ENCODE peak calls at places on chromosomes 4 and X, in six cellular contexts. J, L, B, Z, V and K are unnamed samples.

GRCh38 chr4:84915396-84915780 is 51.1 kb downstream of the WDFY3 start:
- DNase-seq in J (no peak), Z (no peak), B (no peak), V (no peak), L (peak), K (no peak)

GRCh38 chr4:37246891-37247290 is 2.3 kb downstream of the NWD2 start:
- DNase-seq in J (no peak), B (no peak), L (no peak), Z (no peak), V (no peak), K (no peak)

GRCh38 chrX:40209951-40210617 is 112.3 kb upstream of the BCOR start:
- DNase-seq in V (no peak), B (no peak), L (no peak), Z (no peak), J (no peak), K (no peak)

GRCh38 chr4:121736735-121737351 is 28.1 kb downstream of the SMIM43 start:
- DNase-seq in J (no peak), L (peak), V (peak), Z (peak), B (peak), K (no peak)

GRCh38 chrX:18964026-18964425 is 19.9 kb downstream of the PHKA2 start:
- DNase-seq in V (no peak), J (no peak), Z (no peak), L (no peak), B (no peak), K (no peak)

GRCh38 chrX:13695601-13696115 is 6.7 kb downstream of the RAB9A start:
- DNase-seq in Z (no peak), V (no peak), B (no peak), L (no peak), J (no peak), K (no peak)

GRCh38 chr4:142858965-142859364 is 12.9 kb upstream of the INPP4B start:
- DNase-seq in J (no peak), L (no peak), V (no peak), B (no peak), Z (no peak), K (no peak)

GRCh38 chrX:69615779-69616519 is at the start of gene EDA:
- DNase-seq in L (peak), V (peak), J (peak), B (peak), Z (peak), K (peak)

GRCh38 chr4:106588906-106589305 is 220.3 kb upstream of the GIMD1 start:
- DNase-seq in B (no peak), L (no peak), Z (no peak), J (no peak), V (no peak), K (no peak)

GRCh38 chr4:41977709-41978108 is 3.8 kb upstream of the DCAF4L1 start:
- DNase-seq in J (no peak), Z (no peak), L (no peak), V (no peak), B (no peak), K (no peak)

GRCh38 chrX:111561851-111562250 is 50.4 kb downstream of the SERTM2 start:
- DNase-seq in B (no peak), V (no peak), J (no peak), Z (no peak), L (no peak), K (no peak)

GRCh38 chr4:15132739-15133138 is 130.5 kb downstream of the CPEB2 start:
- DNase-seq in V (no peak), B (no peak), J (no peak), L (peak), Z (no peak), K (no peak)

GRCh38 chr4:57369446-57369845 is 259.3 kb upstream of the IGFBP7 start:
- DNase-seq in V (no peak), L (no peak), B (no peak), Z (no peak), J (no peak), K (no peak)

GRCh38 chrX:48003367-48003757 is 427 bp downstream of the ZNF182 start:
- DNase-seq in Z (no peak), V (peak), B (no peak), J (no peak), L (no peak), K (peak)

GRCh38 chr4:53171797-53172196 is 194.1 kb downstream of the SCFD2 start:
- DNase-seq in V (no peak), J (no peak), Z (no peak), L (no peak), B (no peak), K (no peak)

GRCh38 chr4:140095694-140096482 is 58.1 kb downstream of the MAML3 start:
- DNase-seq in B (no peak), L (peak), V (no peak), J (peak), Z (no peak), K (no peak)

GRCh38 chr4:140092094-140092820 is 61.7 kb downstream of the MAML3 start:
- DNase-seq in Z (peak), B (peak), J (no peak), V (no peak), L (peak), K (peak)

GRCh38 chr4:140096483-140096861 is 57.5 kb downstream of the MAML3 start:
- DNase-seq in V (no peak), B (no peak), Z (no peak), J (no peak), L (no peak), K (no peak)

GRCh38 chr4:140096921-140097320 is 57.1 kb downstream of the MAML3 start:
- DNase-seq in L (no peak), B (no peak), J (no peak), Z (no peak), V (no peak), K (no peak)

DNA sequence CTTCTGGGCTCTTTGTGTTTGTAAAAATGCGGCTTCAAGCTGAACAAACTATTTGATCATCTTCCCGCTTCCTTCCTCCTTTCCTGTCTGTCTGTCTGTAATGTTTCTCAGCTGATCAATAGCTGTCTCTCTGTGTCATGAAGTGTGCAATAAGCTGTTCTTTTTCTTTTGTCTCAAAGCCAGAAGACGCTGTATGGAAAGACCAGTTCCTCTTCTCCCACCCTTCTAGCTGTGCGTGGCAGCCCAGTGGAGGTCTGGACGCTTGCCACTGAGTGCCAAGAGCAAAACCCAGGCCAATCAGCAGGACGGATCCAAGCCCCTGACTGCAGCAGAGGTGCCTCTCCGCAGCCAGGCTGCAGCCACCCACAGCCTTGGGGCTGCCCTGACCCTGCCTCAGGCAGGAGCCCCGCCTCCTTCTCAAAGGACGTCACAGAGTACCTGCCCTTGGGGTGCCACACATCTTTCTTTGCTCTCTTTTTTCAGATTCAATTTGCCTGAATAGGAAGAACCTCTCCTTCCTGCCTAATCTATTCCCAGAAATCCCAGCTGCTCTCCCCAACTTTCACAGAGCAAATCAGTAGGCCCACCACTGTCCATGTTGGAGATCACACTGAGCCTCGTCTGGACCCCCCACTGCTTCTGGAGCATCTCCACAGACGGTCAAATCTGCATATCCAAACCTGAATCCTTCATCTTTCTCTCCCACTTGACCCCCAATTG is 59.1 kb downstream of the MAML3 start:
- DNase-seq in Z (peak), B (peak), J (peak), V (no peak), L (peak), K (peak)
- TF ChIP-seq POLR2AphosphoS5 in Z (no peak), B (no peak), J (no peak), V (no peak), L (peak), K (no peak)

GRCh38 chr4:154585369-154586018 is 5.0 kb downstream of the FGA start:
- DNase-seq in L (no peak), B (no peak), J (no peak), Z (no peak), V (no peak), K (no peak)

GRCh38 chr4:154583677-154584076 is 6.9 kb downstream of the FGA start:
- DNase-seq in J (no peak), V (no peak), L (no peak), Z (no peak), B (no peak), K (no peak)

GRCh38 chr4:154588198-154588597 is 2.3 kb downstream of the FGA start:
- DNase-seq in B (no peak), Z (no peak), L (no peak), V (no peak), J (no peak), K (no peak)

GRCh38 chr4:154584259-154584658 is 6.3 kb downstream of the FGA start:
- DNase-seq in J (no peak), L (no peak), Z (no peak), V (no peak), B (no peak), K (no peak)

DNA sequence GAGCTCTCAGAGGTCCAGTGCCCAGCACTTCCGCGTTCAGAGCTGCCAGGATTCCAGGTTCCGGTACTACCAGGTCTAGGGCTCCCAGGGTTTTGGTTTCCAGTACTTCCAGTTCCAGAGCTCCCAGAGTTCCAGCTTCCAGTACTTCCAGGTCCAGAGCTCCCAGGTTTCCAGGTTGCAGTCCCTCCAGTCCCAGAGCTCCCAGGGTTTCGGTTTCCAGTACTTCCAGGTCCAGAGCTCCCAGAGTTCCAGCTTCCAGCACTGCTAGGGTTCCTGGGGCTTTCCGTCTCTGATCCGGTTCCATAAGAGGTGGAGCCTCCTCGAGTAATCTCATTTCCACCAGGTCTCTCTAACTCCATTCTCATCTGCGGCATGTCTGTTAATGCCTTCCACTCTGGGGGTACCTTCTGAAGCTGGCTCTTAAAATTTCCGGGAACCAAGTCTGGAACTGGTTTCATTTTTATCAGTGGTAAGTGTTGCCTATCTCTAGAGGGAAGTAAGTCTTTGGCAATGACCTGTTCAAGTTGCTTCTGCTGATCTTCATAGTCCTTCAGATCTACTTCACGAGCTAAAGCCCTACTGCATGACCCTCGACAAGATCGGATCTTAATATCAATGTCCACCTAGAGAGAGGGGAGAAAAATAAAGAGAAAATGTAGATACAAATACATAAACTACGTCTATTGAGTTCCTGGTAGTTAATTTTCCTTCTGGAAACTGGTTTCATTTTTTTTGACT is 4.1 kb downstream of the FGA start:
- DNase-seq in L (no peak), J (no peak), Z (no peak), B (no peak), V (no peak), K (no peak)
- TF ChIP-seq POLR2AphosphoS5 in L (no peak), J (no peak), Z (no peak), B (no peak), V (no peak), K (no peak)

DNA sequence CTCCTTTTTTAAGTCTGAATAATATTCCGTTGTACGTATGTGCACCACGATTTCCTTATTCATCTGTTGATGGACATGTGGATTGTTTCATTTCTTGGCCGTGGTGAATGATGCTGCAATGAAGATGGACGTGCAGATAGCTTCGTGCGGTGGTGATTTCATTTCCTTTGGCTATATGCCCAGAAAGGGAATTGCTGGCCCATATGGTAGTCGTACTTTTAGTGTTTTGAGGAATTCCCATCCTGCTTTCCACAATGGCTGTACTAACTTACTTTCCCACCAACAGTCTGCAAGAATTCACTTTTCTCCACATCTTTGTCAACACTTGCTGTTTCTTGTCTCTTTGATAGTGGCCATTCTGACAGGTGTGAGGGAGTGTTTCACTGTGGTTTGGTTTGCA is 12.8 kb downstream of the ZFP42 start:
- DNase-seq in V (no peak), L (no peak), B (no peak), J (no peak), Z (no peak), K (no peak)
- TF ChIP-seq POLR2AphosphoS5 in V (no peak), L (no peak), B (no peak), J (no peak), Z (peak), K (no peak)

GRCh38 chr4:135256111-135256510 is 1054.5 kb upstream of the PABPC4L start:
- DNase-seq in B (no peak), J (no peak), Z (no peak), V (no peak), L (no peak), K (no peak)
- TF ChIP-seq POLR2AphosphoS5 in B (no peak), J (no peak), Z (no peak), V (no peak), L (no peak), K (no peak)

GRCh38 chr4:180745019-180745418 is 1498.2 kb upstream of the TENM3 start:
- DNase-seq in V (no peak), J (no peak), B (no peak), Z (no peak), L (no peak), K (no peak)

DNA sequence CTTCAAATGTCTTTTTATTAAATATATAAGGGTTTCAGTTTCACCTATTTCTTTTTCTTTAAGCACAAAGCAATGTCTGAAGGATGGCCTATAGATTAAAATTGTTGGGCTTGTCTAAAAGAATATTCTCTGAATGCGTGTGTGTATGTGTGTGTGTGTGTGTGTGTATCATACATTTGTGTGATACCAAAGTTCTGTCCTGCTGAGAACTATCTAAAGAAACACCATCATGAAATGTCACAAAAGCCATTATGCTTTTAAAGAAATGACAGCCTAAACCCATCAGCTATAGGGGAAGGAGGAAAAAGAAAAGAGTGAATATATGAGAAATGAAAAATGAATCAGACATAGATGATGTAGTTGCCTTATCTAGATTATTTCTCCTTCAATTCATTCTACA is 1501.5 kb upstream of the TENM3 start:
- DNase-seq in Z (no peak), V (no peak), J (no peak), B (no peak), L (no peak), K (no peak)
- TF ChIP-seq POLR2AphosphoS5 in Z (no peak), V (no peak), J (no peak), B (no peak), L (no peak), K (no peak)

DNA sequence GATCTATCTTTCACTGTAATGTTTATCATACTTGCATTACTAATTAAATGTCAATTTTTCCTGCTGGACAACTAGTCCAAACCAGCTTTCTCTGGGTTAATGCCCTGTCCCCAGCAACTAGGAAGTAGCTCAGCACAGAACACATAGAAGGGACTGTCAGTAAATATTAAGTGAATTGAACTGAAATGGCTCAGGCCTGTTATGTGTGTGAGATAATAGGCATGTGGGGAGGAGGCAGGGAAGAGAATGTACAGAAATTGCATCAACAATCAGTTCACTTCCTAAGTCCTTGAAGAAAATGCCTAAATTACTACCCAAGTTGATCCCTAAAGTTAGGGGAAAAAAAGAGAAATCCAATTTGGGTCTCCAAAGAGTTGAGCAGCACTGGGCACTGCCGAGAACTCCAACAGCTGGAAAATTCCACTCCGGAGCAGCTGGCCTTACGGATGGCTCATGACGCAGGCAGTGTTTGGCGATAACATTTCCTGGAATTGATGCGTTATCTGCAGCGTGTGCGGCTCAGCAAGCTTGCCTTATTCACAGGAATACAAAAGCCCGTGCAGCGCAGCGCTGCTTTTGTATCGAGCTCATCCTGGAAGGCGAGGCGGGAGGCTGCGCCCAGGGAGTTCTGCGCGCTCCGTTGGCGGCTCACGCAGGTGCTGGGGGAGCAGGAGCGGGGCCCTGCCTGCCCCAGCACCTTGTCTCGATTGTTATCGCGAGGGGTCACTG is 297.3 kb upstream of the LCORL start:
- DNase-seq in Z (no peak), B (peak), J (no peak), L (peak), V (no peak), K (peak)
- TF ChIP-seq POLR2AphosphoS5 in Z (no peak), B (no peak), J (no peak), L (peak), V (no peak), K (no peak)

DNA sequence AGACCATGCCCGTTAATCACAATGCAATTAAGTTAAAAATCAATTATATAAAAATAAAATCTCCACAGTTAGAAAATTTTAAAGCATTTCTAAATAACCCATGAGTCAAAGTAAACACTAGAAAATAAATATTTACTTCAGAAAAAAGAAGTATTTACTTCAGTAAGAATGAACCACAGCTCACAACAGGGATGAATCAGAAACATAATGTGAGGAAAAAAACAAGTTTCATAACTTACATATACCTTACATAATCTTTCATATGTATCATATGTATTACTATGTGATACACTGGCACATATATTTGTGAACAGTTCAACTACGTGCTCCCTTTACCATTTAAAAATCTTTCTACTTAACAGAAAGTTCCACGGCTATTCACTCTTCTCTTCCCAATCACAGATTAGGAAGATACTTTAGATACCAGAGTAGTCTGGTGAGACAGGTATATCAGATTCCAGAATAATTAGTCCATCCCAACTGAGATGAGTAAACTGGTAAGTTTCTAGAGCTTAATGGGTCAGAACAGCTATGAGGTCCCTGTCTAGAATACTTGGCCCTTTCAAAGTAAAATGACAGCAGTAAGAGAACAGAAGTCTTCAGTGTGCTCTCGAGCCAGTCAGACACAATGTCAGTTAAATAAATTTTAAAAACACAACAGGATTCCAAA is 70.3 kb downstream of the SH3RF1 start:
- DNase-seq in V (no peak), Z (no peak), J (no peak), L (no peak), B (no peak), K (no peak)
- TF ChIP-seq POLR2AphosphoS5 in V (no peak), Z (no peak), J (no peak), L (no peak), B (no peak), K (no peak)

GRCh38 chr4:113446019-113446418 is 315.5 kb downstream of the CAMK2D start:
- DNase-seq in J (no peak), L (peak), V (no peak), Z (no peak), B (no peak), K (no peak)

GRCh38 chr4:113444386-113444785 is 317.2 kb downstream of the CAMK2D start:
- DNase-seq in B (no peak), J (no peak), V (no peak), L (peak), Z (no peak), K (no peak)

GRCh38 chr4:113442821-113443220 is 318.7 kb downstream of the CAMK2D start:
- DNase-seq in V (no peak), Z (no peak), J (no peak), B (no peak), L (no peak), K (no peak)

GRCh38 chr4:113447061-113447460 is 314.5 kb downstream of the CAMK2D start:
- DNase-seq in L (no peak), J (no peak), Z (no peak), B (no peak), V (no peak), K (no peak)

DNA sequence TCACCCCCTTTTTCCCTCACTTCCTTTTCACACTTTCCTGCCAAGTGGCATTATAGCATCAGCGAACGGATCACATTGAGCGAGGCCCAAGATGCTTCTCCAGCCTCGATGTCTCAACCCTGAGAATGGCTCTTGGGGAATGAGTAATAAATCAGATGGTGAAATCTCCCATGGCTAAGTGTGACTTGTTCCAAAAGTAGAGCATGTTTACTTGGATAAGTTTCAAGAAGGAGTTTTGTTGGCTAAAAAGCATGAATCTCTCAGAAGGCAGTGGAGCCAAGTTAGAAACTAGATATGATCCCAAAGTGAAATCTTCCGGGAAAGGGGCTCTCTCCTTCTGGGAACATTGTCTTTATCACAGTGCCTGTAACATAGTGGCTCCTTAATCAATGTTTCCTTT is 316.3 kb downstream of the CAMK2D start:
- DNase-seq in J (peak), B (no peak), Z (no peak), V (no peak), L (peak), K (no peak)
- TF ChIP-seq POLR2AphosphoS5 in J (peak), B (no peak), Z (no peak), V (no peak), L (no peak), K (peak)